ENCODE peak calls at places on chromosome 12, in five cellular contexts. W is HepG2, X is GM23338, L is GM12878, A is Panc1. J is an unnamed sample.

GRCh38 chr12:119835068-119835467 is 42.1 kb downstream of the CIT start:
- DNase-seq in W (no peak), X (peak; percentile 38), L (no peak), A (no peak), J (peak; percentile 14)

GRCh38 chr12:115916910-115917668 is 360.4 kb downstream of the MED13L start:
- DNase-seq in W (peak; percentile 13), X (peak; percentile 85), L (no peak), A (peak; percentile 17), J (peak; percentile 60)

GRCh38 chr12:49901026-49901425 is 2.7 kb downstream of the FAIM2 start:
- DNase-seq in W (no peak), X (no peak), L (no peak), A (no peak), J (no peak)

GRCh38 chr12:47900480-47901129 is 4.2 kb downstream of the VDR start:
- DNase-seq in W (peak; percentile 86), X (peak; percentile 49), L (no peak), A (no peak), J (no peak)

GRCh38 chr12:66066071-66066928 is 64.2 kb downstream of the LLPH start:
- DNase-seq in W (peak; percentile 78), X (no peak), L (peak; percentile 75), A (no peak), J (no peak)

GRCh38 chr12:131507881-131508280 is 203.0 kb upstream of the SFSWAP start:
- DNase-seq in W (no peak), X (no peak), L (no peak), A (no peak), J (no peak)

GRCh38 chr12:9725471-9725870 is 7.4 kb downstream of the CLECL1 start:
- DNase-seq in W (no peak), X (no peak), L (no peak), A (no peak), J (no peak)

GRCh38 chr12:94622475-94622874 is 27.9 kb downstream of the TMCC3 start:
- DNase-seq in W (no peak), X (no peak), L (no peak), A (no peak), J (no peak)

GRCh38 chr12:79844693-79845092 is 90.2 kb downstream of the PPP1R12A start:
- DNase-seq in W (peak; percentile 41), X (peak; percentile 40), L (no peak), A (no peak), J (peak; percentile 74)

GRCh38 chr12:41940571-41940970 is 204.1 kb downstream of the GXYLT1 start:
- DNase-seq in W (no peak), X (no peak), L (no peak), A (no peak), J (no peak)

GRCh38 chr12:90974286-90974685 is 19.3 kb upstream of the CCER1 start:
- DNase-seq in W (no peak), X (no peak), L (no peak), A (no peak), J (peak; percentile 13)

GRCh38 chr12:120267736-120268135 is 2.2 kb upstream of the PXN start:
- DNase-seq in W (no peak), X (no peak), L (no peak), A (no peak), J (no peak)

GRCh38 chr12:93243689-93244513 is 133.8 kb upstream of the NUDT4 start:
- DNase-seq in W (peak; percentile 89), X (no peak), L (peak; percentile 75), A (no peak), J (peak; percentile 42)

GRCh38 chr12:30827406-30828055 is 72.8 kb upstream of the CAPRIN2 start:
- DNase-seq in W (no peak), X (no peak), L (no peak), A (no peak), J (no peak)

GRCh38 chr12:104385510-104385909 is 71.2 kb upstream of the CHST11 start:
- DNase-seq in W (no peak), X (no peak), L (no peak), A (no peak), J (no peak)

GRCh38 chr12:12684375-12685106 is 11.4 kb downstream of the GPR19 start:
- DNase-seq in W (peak; percentile 13), X (peak; percentile 99), L (no peak), A (no peak), J (no peak)

GRCh38 chr12:32482226-32482625 is 82.9 kb downstream of the FGD4 start:
- DNase-seq in W (no peak), X (no peak), L (peak; percentile 12), A (no peak), J (no peak)

DNA sequence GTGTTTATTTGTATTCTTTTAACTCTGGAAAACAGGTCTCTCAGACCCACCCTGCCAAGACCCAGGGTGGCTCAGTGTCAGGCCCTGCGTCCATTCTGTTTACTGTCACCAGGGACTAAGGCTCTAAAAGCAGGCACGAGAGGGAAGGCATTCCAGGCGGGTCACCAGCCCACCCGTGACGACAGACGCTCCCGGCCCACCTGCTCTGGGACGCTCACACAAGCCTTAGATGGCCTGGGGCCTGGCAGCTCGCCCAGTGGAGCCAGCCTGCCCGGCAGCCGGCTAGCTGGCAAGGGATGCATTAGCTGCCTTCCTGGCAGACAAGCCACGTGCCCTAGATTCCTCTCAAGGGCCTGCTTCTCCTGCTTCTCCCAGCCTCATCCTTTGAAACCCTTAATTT is 9.2 kb upstream of the NUAK1 start:
- DNase-seq in W (no peak), X (no peak), L (no peak), A (no peak), J (no peak)
- TF ChIP-seq REST in W (no peak), X (no peak), L (no peak), A (no peak), J (no peak)

DNA sequence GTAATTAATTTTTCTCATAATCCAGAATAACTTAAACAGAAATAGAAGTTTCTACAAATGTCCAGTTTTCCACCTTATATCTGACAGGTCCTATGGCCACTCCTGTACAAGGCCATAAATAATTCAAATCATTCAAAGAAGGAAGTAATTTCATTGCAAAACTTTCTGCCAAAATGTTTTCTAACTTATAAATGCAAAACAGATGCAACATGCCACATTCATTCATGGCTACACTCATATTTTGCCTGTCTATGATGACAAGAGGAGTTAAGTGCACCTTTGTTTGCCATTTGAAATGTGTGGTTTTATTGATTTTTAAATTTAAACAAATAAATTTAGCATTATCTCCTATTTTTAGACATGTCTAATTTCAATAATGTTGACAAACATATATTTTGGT is 34.3 kb downstream of the ITPR2 start:
- DNase-seq in W (no peak), X (no peak), L (no peak), A (no peak), J (no peak)
- TF ChIP-seq REST in W (no peak), X (no peak), L (no peak), A (no peak), J (no peak)

GRCh38 chr12:53644133-53644532 is 18.0 kb upstream of the ATF7 start:
- DNase-seq in W (no peak), X (no peak), L (no peak), A (no peak), J (no peak)

GRCh38 chr12:53643232-53643992 is 17.2 kb upstream of the ATF7 start:
- DNase-seq in W (no peak), X (no peak), L (no peak), A (no peak), J (no peak)

DNA sequence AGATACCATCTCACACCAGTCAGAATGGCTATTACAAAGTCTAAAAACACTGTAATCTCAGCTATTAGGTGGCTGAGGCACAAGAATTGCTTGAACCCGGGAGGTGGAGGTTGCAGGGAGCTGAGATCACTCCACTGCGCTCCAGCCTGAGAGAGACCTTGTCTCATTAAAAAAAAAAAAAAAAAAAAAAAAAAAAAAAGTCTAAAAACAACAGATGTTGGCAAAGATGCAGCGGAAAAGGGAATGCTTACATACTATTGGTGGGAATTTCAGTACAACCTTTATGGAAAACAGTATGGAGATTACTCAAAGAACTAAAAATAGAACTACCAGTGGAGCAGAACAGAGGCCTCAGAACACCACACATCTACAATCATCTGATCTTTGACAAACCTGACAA is 19.0 kb upstream of the ATF7 start:
- DNase-seq in W (no peak), X (no peak), L (no peak), A (no peak), J (no peak)
- TF ChIP-seq REST in W (no peak), X (no peak), L (no peak), A (no peak), J (no peak)

GRCh38 chr12:1519642-1520041 is 74.7 kb downstream of the FBXL14 start:
- DNase-seq in W (no peak), X (no peak), L (no peak), A (no peak), J (no peak)
- TF ChIP-seq REST in W (no peak), X (no peak), L (no peak), A (no peak), J (no peak)

GRCh38 chr12:89948266-89949175 is 239.9 kb upstream of the ATP2B1 start:
- DNase-seq in W (no peak), X (no peak), L (no peak), A (no peak), J (no peak)

GRCh38 chr12:89950421-89950820 is 241.8 kb upstream of the ATP2B1 start:
- DNase-seq in W (no peak), X (no peak), L (no peak), A (no peak), J (no peak)

GRCh38 chr12:89951050-89951693 is 242.5 kb upstream of the ATP2B1 start:
- DNase-seq in W (no peak), X (no peak), L (no peak), A (no peak), J (peak; percentile 97)

GRCh38 chr12:89947437-89948265 is 239.0 kb upstream of the ATP2B1 start:
- DNase-seq in W (no peak), X (peak; percentile 13), L (no peak), A (peak; percentile 38), J (peak; percentile 92)

DNA sequence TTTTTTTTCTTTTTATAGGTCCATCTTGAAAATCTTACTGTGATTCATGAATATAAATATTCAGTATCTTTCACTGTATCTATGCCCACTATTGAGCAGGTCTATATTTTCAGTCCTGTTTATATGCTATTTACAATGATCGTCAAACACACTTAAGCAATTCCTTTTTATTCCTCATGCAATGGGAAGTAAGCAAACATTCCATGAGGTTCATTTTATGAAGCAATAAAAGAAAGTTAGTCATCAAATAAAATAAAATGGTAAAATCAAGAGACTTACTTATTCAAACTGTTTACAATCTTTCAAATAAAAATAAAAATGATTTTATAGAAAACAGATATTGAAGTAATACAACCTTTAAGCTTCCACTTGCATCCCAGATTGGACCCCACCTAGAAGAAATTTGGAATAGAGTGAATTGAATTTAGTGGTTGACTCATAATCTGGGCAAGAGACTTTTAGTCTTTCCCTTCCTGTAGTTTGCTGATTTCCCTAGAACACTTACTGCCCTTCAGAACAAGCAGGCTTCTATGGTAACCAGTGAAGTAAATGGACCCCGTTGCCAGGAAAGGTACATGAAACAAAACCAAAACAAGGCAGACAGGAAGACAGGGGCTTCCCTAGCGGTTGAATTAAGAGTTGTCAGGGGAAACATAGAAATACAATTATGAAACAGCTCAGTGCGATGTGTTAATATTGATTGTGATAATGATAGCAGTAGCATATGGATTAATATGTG is 241.0 kb upstream of the ATP2B1 start:
- DNase-seq in W (peak; percentile 9), X (peak; percentile 34), L (peak; percentile 83), A (peak; percentile 39), J (peak; percentile 71)
- TF ChIP-seq REST in W (no peak), X (no peak), L (no peak), A (no peak), J (no peak)

GRCh38 chr12:124804011-124804621 is 59.5 kb downstream of the SCARB1 start:
- DNase-seq in W (peak; percentile 63), X (peak; percentile 51), L (no peak), A (no peak), J (peak; percentile 80)
- TF ChIP-seq REST in W (no peak), X (no peak), L (no peak), A (no peak), J (no peak)

J was measured in A549.